ENCODE peak calls at places on chromosome 1, in four cellular contexts. D is CD4-positive, CD25-positive, alpha-beta regulatory T cell; J is heart left ventricle; F is GM23338. U is an unnamed sample. For H3K4me1, the result is how much of the 10 kb centered on the place peaks cover.

GRCh38 chr1:151059342-151060240 is at the start of gene CDC42SE1:
- DNase-seq in D (peak), J (peak), F (peak), U (peak)

GRCh38 chr1:176416777-176417176 is 46.2 kb upstream of the PAPPA2 start:
- DNase-seq in D (no peak), J (no peak), F (peak), U (no peak)

GRCh38 chr1:110011527-110012041 is 22.8 kb upstream of the STRIP1 start:
- DNase-seq in D (peak), J (no peak), F (peak), U (no peak)

GRCh38 chr1:205358579-205358978 is 1.9 kb upstream of the KLHDC8A start:
- DNase-seq in D (no peak), J (no peak), F (no peak), U (no peak)

GRCh38 chr1:2585318-2586092 is 1.1 kb upstream of the PRXL2B start:
- DNase-seq in D (peak), J (peak), F (peak), U (peak)

GRCh38 chr1:8247821-8248436 is 70.0 kb upstream of the SLC45A1 start:
- DNase-seq in D (no peak), J (no peak), F (no peak), U (no peak)

GRCh38 chr1:193094112-193094511 is 11.1 kb downstream of the GLRX2 start:
- DNase-seq in D (no peak), J (no peak), F (no peak), U (no peak)

GRCh38 chr1:94621392-94621791 is 79.8 kb upstream of the F3 start:
- DNase-seq in D (no peak), J (no peak), F (no peak), U (no peak)

GRCh38 chr1:40394456-40395172 is 21.1 kb downstream of the SMAP2 start:
- DNase-seq in D (peak), J (no peak), F (no peak), U (no peak)

GRCh38 chr1:78071696-78072095 is 25.9 kb downstream of the GIPC2 start:
- DNase-seq in D (no peak), J (no peak), F (no peak), U (no peak)

GRCh38 chr1:22414244-22414751 is 37.4 kb upstream of the ZBTB40 start:
- DNase-seq in D (no peak), J (no peak), F (no peak), U (no peak)

GRCh38 chr1:158496379-158496778 is 24.4 kb downstream of the OR10R2 start:
- DNase-seq in D (no peak), J (no peak), F (peak), U (no peak)

GRCh38 chr1:209900734-209901133 is 37.3 kb upstream of the SYT14 start:
- DNase-seq in D (no peak), J (no peak), F (no peak), U (no peak)

GRCh38 chr1:230679131-230679530 is 34.8 kb downstream of the AGT start:
- DNase-seq in D (no peak), J (no peak), F (no peak), U (no peak)

GRCh38 chr1:91885331-91885715 is 628 bp downstream of the TGFBR3 start:
- DNase-seq in D (peak), J (peak), F (peak), U (peak)

GRCh38 chr1:152029144-152029936 is 7.5 kb downstream of the S100A11 start:
- DNase-seq in D (no peak), J (no peak), F (no peak), U (no peak)

GRCh38 chr1:119978018-119978505 is 81.7 kb upstream of the ADAM30 start:
- DNase-seq in D (no peak), J (no peak), F (no peak), U (no peak)

GRCh38 chr1:15384301-15384901 is 25.3 kb upstream of the EFHD2 start:
- DNase-seq in D (no peak), J (no peak), F (peak), U (no peak)

GRCh38 chr1:42003433-42003832 is 84.7 kb upstream of the HIVEP3 start:
- DNase-seq in D (no peak), J (no peak), F (peak), U (no peak)

GRCh38 chr1:92480813-92481597 is 5.7 kb downstream of the GFI1 start:
- DNase-seq in D (no peak), J (peak), F (peak), U (no peak)

GRCh38 chr1:12148160-12148957 is 18.4 kb upstream of the TNFRSF1B start:
- DNase-seq in D (no peak), J (no peak), F (no peak), U (no peak)
- H3K27ac ChIP-seq in D (peak), J (peak), F (no peak), U (peak)

DNA sequence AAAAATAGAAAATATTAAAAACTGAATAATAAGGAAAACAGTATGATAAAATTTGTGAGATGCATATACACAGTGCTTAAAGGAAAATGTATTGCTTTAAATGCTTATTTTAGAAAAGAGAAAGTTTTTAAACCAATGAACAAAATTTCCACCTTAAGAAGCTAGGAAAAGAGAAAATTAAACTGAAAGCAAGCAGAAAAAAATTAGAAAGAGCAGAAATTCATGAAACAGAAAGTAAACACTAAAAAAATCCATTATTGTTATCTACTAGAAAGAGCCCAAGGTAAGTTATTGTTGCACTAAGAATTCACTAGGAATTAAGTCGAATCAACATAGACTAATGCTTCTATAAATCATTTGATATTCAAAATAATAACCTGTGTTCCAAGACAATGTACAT is 67.7 kb downstream of the PIK3R3 start:
- DNase-seq in D (no peak), J (no peak), F (no peak), U (no peak)
- H3K4me1 ChIP-seq in D (under half), J (under half), F (under half), U (under half)

GRCh38 chr1:225425211-225425786 is 2.5 kb downstream of the LBR start:
- DNase-seq in D (no peak), J (no peak), F (no peak), U (no peak)

GRCh38 chr1:225422033-225422605 is 5.7 kb downstream of the LBR start:
- DNase-seq in D (no peak), J (no peak), F (no peak), U (no peak)

GRCh38 chr1:225423518-225423855 is 4.4 kb downstream of the LBR start:
- DNase-seq in D (no peak), J (no peak), F (no peak), U (no peak)

GRCh38 chr1:225424562-225425210 is 3.2 kb downstream of the LBR start:
- DNase-seq in D (no peak), J (no peak), F (no peak), U (no peak)

GRCh38 chr1:225422795-225423517 is 4.9 kb downstream of the LBR start:
- DNase-seq in D (no peak), J (no peak), F (no peak), U (no peak)
- H3K27ac ChIP-seq in D (no peak), J (peak), F (peak), U (no peak)

DNA sequence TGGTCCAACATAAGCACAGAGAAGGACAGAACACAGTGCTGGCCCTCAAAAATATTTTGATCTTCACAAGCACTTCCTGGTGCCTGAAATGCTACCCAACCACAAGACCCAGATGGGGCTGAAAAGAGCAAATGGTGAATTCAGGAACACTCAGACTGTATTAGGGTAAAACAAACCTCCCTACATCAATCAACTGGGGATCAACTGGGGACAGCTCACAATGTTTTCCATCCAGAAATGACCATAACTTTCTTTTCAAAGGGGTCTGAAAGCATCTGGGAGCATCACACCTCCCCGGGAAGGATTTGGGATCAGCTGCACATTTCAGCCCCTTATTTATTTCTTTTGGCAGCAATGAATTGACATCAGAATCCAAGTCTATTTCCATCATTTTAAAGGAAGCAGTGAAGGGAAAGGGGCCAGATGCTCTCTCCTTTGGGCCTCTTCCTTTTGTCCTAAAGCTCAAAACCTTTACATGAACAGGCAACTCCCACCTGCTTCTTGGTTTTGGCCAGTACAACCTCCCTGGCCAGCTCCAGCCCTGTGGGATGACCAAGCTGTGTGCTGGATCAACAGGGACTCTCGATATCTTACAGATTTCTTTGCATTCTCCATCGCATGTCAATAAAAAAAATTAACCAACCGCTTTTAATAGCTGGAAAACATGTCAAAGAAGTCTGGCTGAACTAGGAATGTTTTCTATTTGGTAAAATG is 45.6 kb downstream of the KCNN3 start:
- DNase-seq in D (no peak), J (no peak), F (no peak), U (no peak)
- H3K4me1 ChIP-seq in D (under half), J (under half), F (under half), U (under half)